ENCODE peak calls at places on chromosomes 4 and X, in four cellular contexts. One of them, this sample, is unnamed.

GRCh38 chrX:40855411-40855810 is 120.1 kb upstream of the MED14 start:
- DNase-seq in B cell: no peak
- DNase-seq in ELR: no peak
- DNase-seq in caudate nucleus: no peak
- DNase-seq in this sample: no peak

GRCh38 chr4:125191252-125191651 is 123.5 kb upstream of the FAT4 start:
- DNase-seq in ELR: peak
- DNase-seq in caudate nucleus: no peak
- DNase-seq in B cell: no peak
- DNase-seq in this sample: no peak

GRCh38 chr4:105280338-105280809 is 133.7 kb downstream of the TET2 start:
- DNase-seq in B cell: no peak
- DNase-seq in caudate nucleus: no peak
- DNase-seq in ELR: peak
- DNase-seq in this sample: no peak

GRCh38 chr4:109127866-109128265 is 174.6 kb downstream of the COL25A1 start:
- DNase-seq in ELR: no peak
- DNase-seq in B cell: no peak
- DNase-seq in caudate nucleus: no peak
- DNase-seq in this sample: no peak

GRCh38 chr4:40308528-40309122 is 26.5 kb upstream of the CHRNA9 start:
- DNase-seq in caudate nucleus: no peak
- DNase-seq in B cell: no peak
- DNase-seq in ELR: no peak
- DNase-seq in this sample: no peak

GRCh38 chr4:137343221-137343620 is 189.1 kb downstream of the PCDH18 start:
- DNase-seq in ELR: peak
- DNase-seq in B cell: no peak
- DNase-seq in caudate nucleus: no peak
- DNase-seq in this sample: no peak

GRCh38 chrX:65241059-65241721 is 264.9 kb upstream of the ZC4H2 start:
- DNase-seq in ELR: no peak
- DNase-seq in caudate nucleus: no peak
- DNase-seq in B cell: no peak
- DNase-seq in this sample: no peak

GRCh38 chr4:148445071-148445902 is 3.1 kb upstream of the NR3C2 start:
- DNase-seq in caudate nucleus: no peak
- DNase-seq in ELR: peak
- DNase-seq in B cell: peak
- DNase-seq in this sample: peak

GRCh38 chr4:167509551-167509950 is 275.3 kb upstream of the SPOCK3 start:
- DNase-seq in B cell: no peak
- DNase-seq in caudate nucleus: no peak
- DNase-seq in ELR: no peak
- DNase-seq in this sample: no peak

GRCh38 chr4:15327311-15328298 is 100.2 kb upstream of the C1QTNF7 start:
- DNase-seq in B cell: no peak
- DNase-seq in caudate nucleus: no peak
- DNase-seq in ELR: peak
- DNase-seq in this sample: no peak

GRCh38 chrX:154082396-154083133 is 15.0 kb downstream of the MECP2 start:
- DNase-seq in caudate nucleus: no peak
- DNase-seq in ELR: peak
- DNase-seq in B cell: no peak
- DNase-seq in this sample: no peak

GRCh38 chr4:100022792-100023222 is 72.7 kb upstream of the H2AZ1 start:
- DNase-seq in B cell: no peak
- DNase-seq in ELR: no peak
- DNase-seq in caudate nucleus: no peak
- DNase-seq in this sample: no peak

GRCh38 chrX:113868716-113869115 is 715.2 kb upstream of the HTR2C start:
- DNase-seq in caudate nucleus: no peak
- DNase-seq in B cell: no peak
- DNase-seq in ELR: peak
- DNase-seq in this sample: no peak

GRCh38 chrX:130523460-130524394 is 121.9 kb downstream of the RBMX2 start:
- DNase-seq in B cell: peak
- DNase-seq in ELR: peak
- DNase-seq in caudate nucleus: peak
- DNase-seq in this sample: peak

GRCh38 chrX:119775517-119776238 is 15.8 kb downstream of the RPL39 start:
- DNase-seq in ELR: no peak
- DNase-seq in B cell: no peak
- DNase-seq in caudate nucleus: no peak
- DNase-seq in this sample: no peak

GRCh38 chr4:29653221-29653620 is 1066.9 kb upstream of the PCDH7 start:
- DNase-seq in caudate nucleus: no peak
- DNase-seq in ELR: no peak
- DNase-seq in B cell: no peak
- DNase-seq in this sample: no peak

GRCh38 chrX:140346711-140347110 is 158.2 kb downstream of the SOX3 start:
- DNase-seq in caudate nucleus: no peak
- DNase-seq in B cell: no peak
- DNase-seq in ELR: peak
- DNase-seq in this sample: no peak

GRCh38 chr4:54230479-54231418 is 1.7 kb downstream of the PDGFRA start:
- DNase-seq in B cell: no peak
- DNase-seq in caudate nucleus: no peak
- DNase-seq in ELR: no peak
- DNase-seq in this sample: no peak

GRCh38 chrX:118459494-118459893 is 36.1 kb upstream of the DOCK11 start:
- DNase-seq in ELR: peak
- DNase-seq in caudate nucleus: no peak
- DNase-seq in B cell: no peak
- DNase-seq in this sample: no peak

GRCh38 chr4:2254665-2255500 is 7.0 kb downstream of the MXD4 start:
- DNase-seq in B cell: peak
- DNase-seq in ELR: no peak
- DNase-seq in caudate nucleus: no peak
- DNase-seq in this sample: no peak

GRCh38 chr4:25146076-25146475 is 14.2 kb downstream of the SEPSECS start:
- DNase-seq in caudate nucleus: no peak
- DNase-seq in ELR: no peak
- DNase-seq in B cell: no peak
- DNase-seq in this sample: no peak

GRCh38 chrX:154531626-154532025 is 15.0 kb downstream of the G6PD start:
- DNase-seq in ELR: peak
- DNase-seq in caudate nucleus: no peak
- DNase-seq in B cell: no peak
- DNase-seq in this sample: no peak

GRCh38 chrX:125205084-125205917 is 114.4 kb upstream of the TEX13C start:
- DNase-seq in caudate nucleus: no peak
- DNase-seq in B cell: no peak
- DNase-seq in ELR: no peak
- DNase-seq in this sample: peak

GRCh38 chr4:145736241-145736831 is 56.4 kb downstream of the C4orf51 start:
- DNase-seq in ELR: no peak
- DNase-seq in B cell: no peak
- DNase-seq in caudate nucleus: no peak
- DNase-seq in this sample: no peak

GRCh38 chr4:153939570-153939969 is 150.7 kb upstream of the SFRP2 start:
- DNase-seq in ELR: no peak
- DNase-seq in caudate nucleus: no peak
- DNase-seq in B cell: no peak
- DNase-seq in this sample: no peak

GRCh38 chr4:184784628-184785257 is 41.0 kb downstream of the ACSL1 start:
- DNase-seq in B cell: no peak
- DNase-seq in ELR: no peak
- DNase-seq in caudate nucleus: no peak
- DNase-seq in this sample: no peak

GRCh38 chr4:151957163-151957562 is 196.4 kb upstream of the GATB start:
- DNase-seq in ELR: no peak
- DNase-seq in caudate nucleus: no peak
- DNase-seq in B cell: no peak
- DNase-seq in this sample: no peak

GRCh38 chr4:53059253-53059652 is 197.1 kb downstream of the RASL11B start:
- DNase-seq in ELR: no peak
- DNase-seq in caudate nucleus: no peak
- DNase-seq in B cell: no peak
- DNase-seq in this sample: no peak

GRCh38 chr4:111070390-111070789 is 447.5 kb upstream of the PITX2 start:
- DNase-seq in ELR: no peak
- DNase-seq in caudate nucleus: no peak
- DNase-seq in B cell: no peak
- DNase-seq in this sample: no peak

GRCh38 chr4:8407756-8408155 is 32.8 kb downstream of the ACOX3 start:
- DNase-seq in caudate nucleus: no peak
- DNase-seq in B cell: no peak
- DNase-seq in ELR: no peak
- DNase-seq in this sample: no peak

GRCh38 chr4:105147226-105148151 is 813 bp downstream of the TET2 start:
- DNase-seq in caudate nucleus: no peak
- DNase-seq in ELR: peak
- DNase-seq in B cell: no peak
- DNase-seq in this sample: peak

This sample was measured in occipital lobe.